ENCODE peak calls at places on chromosomes 2 and 18, in six cellular contexts. I, N, M, G, J and Y are unnamed samples. For H3K4me1, the result is how much of the 10 kb centered on the place peaks cover.

GRCh38 chr2:239440511-239440959 is 39.7 kb upstream of the HDAC4 start:
- DNase-seq in I (no peak), N (no peak), M (no peak), G (no peak), J (no peak), Y (peak)

GRCh38 chr18:54737986-54738385 is 90.3 kb upstream of the RAB27B start:
- DNase-seq in I (no peak), N (no peak), M (no peak), G (peak), J (peak), Y (no peak)

GRCh38 chr2:237235383-237236095 is 149.8 kb downstream of the COPS8 start:
- DNase-seq in I (no peak), N (peak), M (peak), G (no peak), J (peak), Y (no peak)

GRCh38 chr18:61153571-61153970 is 179.7 kb upstream of the CDH20 start:
- DNase-seq in I (no peak), N (no peak), M (no peak), G (no peak), J (no peak), Y (no peak)

GRCh38 chr18:56825312-56825711 is 174.2 kb downstream of the WDR7 start:
- DNase-seq in I (no peak), N (no peak), M (no peak), G (no peak), J (no peak), Y (no peak)

GRCh38 chr2:217622205-217622621 is 380.6 kb downstream of the TNS1 start:
- DNase-seq in I (no peak), N (no peak), M (no peak), G (no peak), J (peak), Y (no peak)

GRCh38 chr2:240796543-240797499 is 23.2 kb downstream of the KIF1A start:
- DNase-seq in I (no peak), N (no peak), M (no peak), G (no peak), J (no peak), Y (no peak)

GRCh38 chr2:73928995-73929394 is 2.3 kb downstream of the DGUOK start:
- DNase-seq in I (no peak), N (no peak), M (no peak), G (no peak), J (no peak), Y (no peak)

GRCh38 chr2:48414980-48415764 is 114.8 kb upstream of the STON1 start:
- DNase-seq in I (no peak), N (no peak), M (no peak), G (no peak), J (no peak), Y (no peak)

GRCh38 chr2:3594493-3595281 is at the start of gene COLEC11:
- DNase-seq in I (no peak), N (peak), M (no peak), G (no peak), J (no peak), Y (no peak)

GRCh38 chr2:143246246-143246645 is 117.0 kb downstream of the ARHGAP15 start:
- DNase-seq in I (no peak), N (no peak), M (no peak), G (no peak), J (no peak), Y (no peak)

GRCh38 chr2:101751276-101751675 is 53.8 kb downstream of the MAP4K4 start:
- DNase-seq in I (no peak), N (no peak), M (no peak), G (no peak), J (no peak), Y (no peak)

GRCh38 chr2:101752708-101753107 is 55.2 kb downstream of the MAP4K4 start:
- DNase-seq in I (no peak), N (no peak), M (no peak), G (no peak), J (no peak), Y (no peak)

GRCh38 chr2:101751875-101752619 is 54.5 kb downstream of the MAP4K4 start:
- DNase-seq in I (no peak), N (no peak), M (no peak), G (no peak), J (no peak), Y (no peak)

GRCh38 chr2:101753207-101753616 is 55.7 kb downstream of the MAP4K4 start:
- DNase-seq in I (no peak), N (no peak), M (no peak), G (no peak), J (peak), Y (no peak)

GRCh38 chr2:101750688-101751087 is 53.2 kb downstream of the MAP4K4 start:
- DNase-seq in I (no peak), N (no peak), M (no peak), G (no peak), J (no peak), Y (no peak)
- H3K4me1 ChIP-seq in I (under half), N (half or more), M (under half), G (half or more), J (under half), Y (half or more)

GRCh38 chr2:159907914-159908313 is 109.9 kb upstream of the CD302 start:
- DNase-seq in I (no peak), N (no peak), M (no peak), G (no peak), J (no peak), Y (no peak)
- H3K4me1 ChIP-seq in I (under half), N (under half), M (under half), G (under half), J (under half), Y (under half)

GRCh38 chr2:119385465-119385864 is 18.7 kb downstream of the DBI start:
- DNase-seq in I (no peak), N (no peak), M (no peak), G (no peak), J (no peak), Y (no peak)
- H3K4me1 ChIP-seq in I (under half), N (under half), M (under half), G (under half), J (under half), Y (under half)

GRCh38 chr2:6222296-6222695 is 530.1 kb downstream of the SOX11 start:
- DNase-seq in I (no peak), N (no peak), M (no peak), G (no peak), J (no peak), Y (no peak)
- H3K4me1 ChIP-seq in I (under half), N (under half), M (under half), G (under half), J (under half), Y (under half)

GRCh38 chr2:70738159-70738558 is 29.8 kb downstream of the ADD2 start:
- DNase-seq in I (no peak), N (no peak), M (no peak), G (no peak), J (no peak), Y (no peak)
- H3K4me1 ChIP-seq in I (under half), N (under half), M (under half), G (under half), J (under half), Y (under half)

DNA sequence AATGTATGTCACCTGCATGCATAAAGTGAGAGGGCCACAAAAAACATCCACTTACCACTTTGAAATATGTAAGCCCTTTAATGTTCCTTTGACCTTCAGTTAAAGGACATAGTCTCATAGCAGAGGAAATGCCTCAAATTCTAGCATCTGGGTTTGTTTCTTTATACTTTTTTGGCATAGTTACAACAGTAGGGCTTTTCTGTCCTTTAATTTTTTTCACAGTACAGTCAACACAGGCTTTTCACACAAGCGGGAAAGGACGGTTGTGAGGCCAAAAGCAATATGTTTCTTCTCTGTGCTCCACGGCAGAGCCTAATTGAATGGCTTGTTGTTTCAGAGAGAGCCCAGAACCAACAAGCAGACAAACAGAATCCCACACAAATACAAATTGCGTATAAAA is 57.6 kb downstream of the CRIM1 start:
- DNase-seq in I (no peak), N (no peak), M (no peak), G (no peak), J (peak), Y (no peak)
- H3K4me1 ChIP-seq in I (under half), N (half or more), M (under half), G (half or more), J (under half), Y (under half)